ENCODE peak calls at places on chromosomes 13 and 19, in ten cellular contexts. One of them, this sample, is unnamed.

GRCh38 chr13:47094734-47095434 is 198.0 kb upstream of the HTR2A start:
- DNase-seq in adrenal gland: no peak
- DNase-seq in A673: no peak
- DNase-seq in choroid plexus epithelial cell: no peak
- DNase-seq in uterus: no peak
- DNase-seq in mucosa of descending colon: no peak
- DNase-seq in mucosa of gallbladder: no peak
- DNase-seq in hypothalamus: no peak
- DNase-seq in NCI-H82: no peak
- DNase-seq in cardiac fibroblast: no peak
- DNase-seq in this sample: no peak

GRCh38 chr13:41858783-41859182 is 102.1 kb downstream of the VWA8 start:
- DNase-seq in adrenal gland: no peak
- DNase-seq in A673: no peak
- DNase-seq in choroid plexus epithelial cell: peak
- DNase-seq in uterus: no peak
- DNase-seq in mucosa of descending colon: no peak
- DNase-seq in mucosa of gallbladder: no peak
- DNase-seq in hypothalamus: no peak
- DNase-seq in NCI-H82: no peak
- DNase-seq in cardiac fibroblast: no peak
- DNase-seq in this sample: no peak

GRCh38 chr13:102567857-102568256 is 28.9 kb upstream of the TPP2 start:
- DNase-seq in adrenal gland: no peak
- DNase-seq in A673: no peak
- DNase-seq in choroid plexus epithelial cell: no peak
- DNase-seq in uterus: no peak
- DNase-seq in mucosa of descending colon: no peak
- DNase-seq in mucosa of gallbladder: no peak
- DNase-seq in hypothalamus: no peak
- DNase-seq in NCI-H82: no peak
- DNase-seq in cardiac fibroblast: no peak
- DNase-seq in this sample: no peak

GRCh38 chr13:24742986-24743385 is 21.0 kb upstream of the RNF17 start:
- DNase-seq in adrenal gland: no peak
- DNase-seq in A673: no peak
- DNase-seq in choroid plexus epithelial cell: no peak
- DNase-seq in uterus: no peak
- DNase-seq in mucosa of descending colon: no peak
- DNase-seq in mucosa of gallbladder: no peak
- DNase-seq in hypothalamus: no peak
- DNase-seq in NCI-H82: no peak
- DNase-seq in cardiac fibroblast: no peak
- DNase-seq in this sample: no peak

GRCh38 chr13:110392510-110393233 is 85.6 kb downstream of the COL4A2 start:
- DNase-seq in adrenal gland: no peak
- DNase-seq in A673: no peak
- DNase-seq in choroid plexus epithelial cell: peak
- DNase-seq in uterus: no peak
- DNase-seq in mucosa of descending colon: no peak
- DNase-seq in mucosa of gallbladder: no peak
- DNase-seq in hypothalamus: no peak
- DNase-seq in NCI-H82: no peak
- DNase-seq in cardiac fibroblast: peak
- DNase-seq in this sample: no peak

GRCh38 chr13:22369840-22370239 is 699.0 kb downstream of the FGF9 start:
- DNase-seq in adrenal gland: no peak
- DNase-seq in A673: no peak
- DNase-seq in choroid plexus epithelial cell: no peak
- DNase-seq in uterus: no peak
- DNase-seq in mucosa of descending colon: no peak
- DNase-seq in mucosa of gallbladder: no peak
- DNase-seq in hypothalamus: no peak
- DNase-seq in NCI-H82: no peak
- DNase-seq in cardiac fibroblast: no peak
- DNase-seq in this sample: no peak

GRCh38 chr19:4379383-4380253 is 20.7 kb downstream of the SH3GL1 start:
- DNase-seq in adrenal gland: peak
- DNase-seq in A673: peak
- DNase-seq in choroid plexus epithelial cell: peak
- DNase-seq in uterus: no peak
- DNase-seq in mucosa of descending colon: no peak
- DNase-seq in mucosa of gallbladder: peak
- DNase-seq in hypothalamus: no peak
- DNase-seq in NCI-H82: no peak
- DNase-seq in cardiac fibroblast: peak
- DNase-seq in this sample: peak

GRCh38 chr13:42151781-42152180 is 103.3 kb downstream of the DGKH start:
- DNase-seq in adrenal gland: no peak
- DNase-seq in A673: no peak
- DNase-seq in choroid plexus epithelial cell: no peak
- DNase-seq in uterus: no peak
- DNase-seq in mucosa of descending colon: no peak
- DNase-seq in mucosa of gallbladder: no peak
- DNase-seq in hypothalamus: no peak
- DNase-seq in NCI-H82: no peak
- DNase-seq in cardiac fibroblast: peak
- DNase-seq in this sample: no peak

GRCh38 chr19:31350033-31350692 is 927 bp upstream of the TSHZ3 start:
- DNase-seq in adrenal gland: no peak
- DNase-seq in A673: peak
- DNase-seq in choroid plexus epithelial cell: peak
- DNase-seq in uterus: peak
- DNase-seq in mucosa of descending colon: no peak
- DNase-seq in mucosa of gallbladder: no peak
- DNase-seq in hypothalamus: no peak
- DNase-seq in NCI-H82: peak
- DNase-seq in cardiac fibroblast: peak
- DNase-seq in this sample: peak

GRCh38 chr13:55999709-56000108 is 1141.0 kb upstream of the PRR20A start:
- DNase-seq in adrenal gland: no peak
- DNase-seq in A673: no peak
- DNase-seq in choroid plexus epithelial cell: no peak
- DNase-seq in uterus: no peak
- DNase-seq in mucosa of descending colon: no peak
- DNase-seq in mucosa of gallbladder: no peak
- DNase-seq in hypothalamus: no peak
- DNase-seq in NCI-H82: peak
- DNase-seq in cardiac fibroblast: no peak
- DNase-seq in this sample: no peak

GRCh38 chr19:33876192-33876591 is 79.5 kb downstream of the KCTD15 start:
- DNase-seq in adrenal gland: no peak
- DNase-seq in A673: no peak
- DNase-seq in choroid plexus epithelial cell: no peak
- DNase-seq in uterus: no peak
- DNase-seq in mucosa of descending colon: no peak
- DNase-seq in mucosa of gallbladder: no peak
- DNase-seq in hypothalamus: no peak
- DNase-seq in NCI-H82: no peak
- DNase-seq in cardiac fibroblast: no peak
- DNase-seq in this sample: no peak

GRCh38 chr13:56886398-56886797 is 254.3 kb upstream of the PRR20A start:
- DNase-seq in adrenal gland: no peak
- DNase-seq in A673: no peak
- DNase-seq in choroid plexus epithelial cell: no peak
- DNase-seq in uterus: no peak
- DNase-seq in mucosa of descending colon: no peak
- DNase-seq in mucosa of gallbladder: no peak
- DNase-seq in hypothalamus: no peak
- DNase-seq in NCI-H82: peak
- DNase-seq in cardiac fibroblast: no peak
- DNase-seq in this sample: no peak

GRCh38 chr13:77374786-77375185 is 47.9 kb upstream of the MYCBP2 start:
- DNase-seq in adrenal gland: no peak
- DNase-seq in A673: no peak
- DNase-seq in choroid plexus epithelial cell: no peak
- DNase-seq in uterus: no peak
- DNase-seq in mucosa of descending colon: no peak
- DNase-seq in mucosa of gallbladder: no peak
- DNase-seq in hypothalamus: no peak
- DNase-seq in NCI-H82: no peak
- DNase-seq in cardiac fibroblast: no peak
- DNase-seq in this sample: no peak

GRCh38 chr19:17235618-17236413 is 9.8 kb downstream of the OCEL1 start:
- DNase-seq in adrenal gland: peak
- DNase-seq in A673: peak
- DNase-seq in choroid plexus epithelial cell: peak
- DNase-seq in uterus: peak
- DNase-seq in mucosa of descending colon: peak
- DNase-seq in mucosa of gallbladder: peak
- DNase-seq in hypothalamus: no peak
- DNase-seq in NCI-H82: peak
- DNase-seq in cardiac fibroblast: peak
- DNase-seq in this sample: peak

GRCh38 chr19:4365791-4366665 is 22.7 kb downstream of the MPND start:
- DNase-seq in adrenal gland: no peak
- DNase-seq in A673: no peak
- DNase-seq in choroid plexus epithelial cell: no peak
- DNase-seq in uterus: no peak
- DNase-seq in mucosa of descending colon: no peak
- DNase-seq in mucosa of gallbladder: no peak
- DNase-seq in hypothalamus: no peak
- DNase-seq in NCI-H82: no peak
- DNase-seq in cardiac fibroblast: no peak
- DNase-seq in this sample: no peak

GRCh38 chr19:55670280-55671053 is 4.6 kb upstream of the EPN1 start:
- DNase-seq in adrenal gland: peak
- DNase-seq in A673: peak
- DNase-seq in choroid plexus epithelial cell: no peak
- DNase-seq in uterus: no peak
- DNase-seq in mucosa of descending colon: peak
- DNase-seq in mucosa of gallbladder: no peak
- DNase-seq in hypothalamus: no peak
- DNase-seq in NCI-H82: peak
- DNase-seq in cardiac fibroblast: no peak
- DNase-seq in this sample: no peak

GRCh38 chr13:72864142-72865035 is 82.5 kb downstream of the PIBF1 start:
- DNase-seq in adrenal gland: no peak
- DNase-seq in A673: no peak
- DNase-seq in choroid plexus epithelial cell: peak
- DNase-seq in uterus: no peak
- DNase-seq in mucosa of descending colon: no peak
- DNase-seq in mucosa of gallbladder: no peak
- DNase-seq in hypothalamus: no peak
- DNase-seq in NCI-H82: no peak
- DNase-seq in cardiac fibroblast: peak
- DNase-seq in this sample: no peak

This sample was measured in psoas muscle.